ENCODE peak calls at places on chromosomes 11 and 22, in five cellular contexts. E, P, R, V and S are unnamed samples.

GRCh38 chr11:76096552-76096951 is 109.8 kb downstream of the WNT11 start:
- DNase-seq in E (no peak), P (no peak), V (no peak), R (no peak), S (no peak)

GRCh38 chr11:96149743-96150555 is 193.0 kb downstream of the MAML2 start:
- DNase-seq in V (no peak), R (no peak), P (no peak), E (no peak), S (no peak)

GRCh38 chr11:78361228-78361627 is 56.4 kb downstream of the GAB2 start:
- DNase-seq in R (no peak), P (no peak), V (no peak), E (no peak), S (no peak)

GRCh38 chr11:68692115-68692514 is 7.8 kb downstream of the GAL start:
- DNase-seq in P (no peak), E (no peak), V (peak), R (no peak), S (no peak)

GRCh38 chr11:14904745-14905103 is 12.7 kb upstream of the CYP2R1 start:
- DNase-seq in P (peak), E (peak), R (peak), V (peak), S (peak)

GRCh38 chr11:8352090-8352489 is 88.4 kb upstream of the LMO1 start:
- DNase-seq in R (no peak), E (no peak), P (no peak), V (no peak), S (no peak)

GRCh38 chr11:124460459-124460858 is 15.0 kb upstream of the OR8B8 start:
- DNase-seq in E (no peak), P (no peak), V (no peak), R (no peak), S (no peak)

GRCh38 chr22:40739723-40740122 is 60.4 kb downstream of the MCHR1 start:
- DNase-seq in V (no peak), E (no peak), R (no peak), P (no peak), S (no peak)

GRCh38 chr22:44850946-44851345 is 98.6 kb downstream of the ARHGAP8 start:
- DNase-seq in P (no peak), V (no peak), E (no peak), R (no peak), S (no peak)

GRCh38 chr11:105856954-105857353 is 165.1 kb downstream of the MSANTD4 start:
- DNase-seq in V (no peak), P (no peak), R (no peak), E (no peak), S (no peak)

GRCh38 chr22:34801221-34801620 is 264.7 kb upstream of the ISX start:
- DNase-seq in R (no peak), E (no peak), P (no peak), V (no peak), S (no peak)

GRCh38 chr11:44377914-44378321 is 68.0 kb upstream of the ALX4 start:
- DNase-seq in E (no peak), R (no peak), P (no peak), V (peak), S (no peak)

GRCh38 chr11:68340003-68340767 is 27.8 kb downstream of the LRP5 start:
- DNase-seq in P (no peak), V (no peak), E (no peak), R (no peak), S (no peak)

GRCh38 chr11:57214494-57214893 is 22.6 kb downstream of the APLNR start:
- DNase-seq in P (no peak), R (no peak), V (no peak), E (no peak), S (no peak)

GRCh38 chr11:89381094-89381493 is 110.1 kb downstream of the NOX4 start:
- DNase-seq in P (no peak), V (no peak), E (no peak), R (no peak), S (no peak)

GRCh38 chr11:28108909-28109308 is 721 bp downstream of the METTL15 start:
- DNase-seq in R (no peak), V (no peak), E (no peak), P (no peak), S (no peak)

GRCh38 chr11:28110839-28111235 is 2.6 kb downstream of the METTL15 start:
- DNase-seq in P (no peak), E (no peak), R (no peak), V (no peak), S (no peak)

GRCh38 chr11:28107331-28107725 is 628 bp downstream of the KIF18A start:
- DNase-seq in V (no peak), P (no peak), R (no peak), E (no peak), S (no peak)

GRCh38 chr11:28107726-28108618 is at the start of the genes KIF18A and METTL15:
- DNase-seq in E (peak), R (peak), V (peak), P (peak), S (peak)

DNA sequence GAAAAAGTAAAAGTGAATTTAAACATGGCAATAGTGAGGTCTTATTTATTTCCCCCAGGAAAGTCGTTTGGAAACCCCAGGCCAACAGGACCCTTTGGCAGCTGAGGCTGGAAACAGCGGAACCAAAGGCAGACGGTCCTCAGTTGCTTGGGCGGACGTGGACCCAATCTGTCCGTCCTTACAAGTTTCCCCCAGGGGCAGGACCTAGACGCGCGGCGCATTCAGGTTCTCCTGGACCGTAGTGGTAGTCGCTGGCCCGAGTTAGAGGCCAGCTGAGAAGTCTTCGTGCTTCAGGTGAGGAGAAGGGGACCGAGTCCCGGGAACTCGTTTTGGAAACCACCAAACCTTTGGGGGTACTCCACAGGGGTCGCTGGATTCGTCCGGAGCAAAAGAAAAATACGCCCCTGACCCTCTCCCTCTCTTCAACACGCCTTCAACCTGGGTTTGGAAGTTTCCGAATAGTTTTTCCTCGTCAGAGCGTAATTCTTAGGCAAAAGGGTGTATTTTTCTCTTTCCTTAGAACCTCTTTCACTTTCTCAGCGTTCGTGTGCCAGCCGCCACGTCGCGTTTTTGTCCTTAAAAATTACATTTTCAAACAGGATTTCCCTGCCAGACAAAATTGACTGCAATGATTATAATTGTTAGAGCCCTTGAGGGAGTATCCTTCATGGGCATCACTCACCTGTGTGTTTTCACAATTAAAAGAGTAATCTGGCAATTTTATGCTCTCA is 2.1 kb downstream of the METTL15 start:
- DNase-seq in V (peak), P (peak), R (peak), E (peak), S (peak)
- TF ChIP-seq POLR2A in V (no peak), P (no peak), R (peak), E (no peak), S (peak)

GRCh38 chr11:13183826-13184196 is 93.8 kb upstream of the BMAL1 start:
- DNase-seq in V (no peak), R (no peak), E (no peak), P (no peak), S (no peak)

GRCh38 chr11:13188179-13188578 is 89.4 kb upstream of the BMAL1 start:
- DNase-seq in P (no peak), V (no peak), R (no peak), E (no peak), S (no peak)

GRCh38 chr11:13184295-13184794 is 93.2 kb upstream of the BMAL1 start:
- DNase-seq in R (no peak), E (no peak), V (no peak), P (no peak), S (no peak)

DNA sequence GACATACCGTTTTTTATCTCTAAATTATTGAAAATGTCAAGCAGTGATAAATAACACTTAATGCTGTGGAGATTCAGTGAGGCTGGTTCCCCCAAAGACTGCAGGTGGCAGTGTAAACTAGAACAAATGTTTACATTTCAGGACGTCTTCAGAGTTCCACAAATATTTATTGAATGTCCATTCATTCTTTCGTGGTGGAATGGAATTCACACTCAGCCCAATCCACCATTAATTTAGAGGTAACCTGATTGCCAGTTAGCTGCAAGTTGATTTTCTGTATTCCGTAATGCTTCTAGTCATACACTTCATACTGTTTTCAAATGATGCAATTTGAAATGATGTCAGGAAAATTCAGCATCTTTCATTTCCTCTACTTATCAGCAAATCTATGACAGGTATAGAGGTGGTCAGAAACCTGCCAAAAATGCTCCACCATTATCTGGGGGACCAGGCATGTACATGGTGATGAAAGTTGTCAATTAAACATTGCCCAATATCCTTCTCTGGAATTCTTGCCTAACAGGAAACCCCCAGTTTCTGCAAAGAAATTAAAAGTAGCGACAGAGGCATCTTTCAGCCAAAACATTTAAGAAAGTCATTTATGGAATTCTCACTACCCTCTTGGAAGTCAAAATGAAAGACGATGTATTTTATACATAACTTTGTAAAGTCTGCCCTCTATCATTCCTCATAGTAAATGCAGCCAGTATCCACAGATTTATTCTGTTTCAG is 94.3 kb upstream of the BMAL1 start:
- DNase-seq in R (no peak), P (no peak), V (no peak), E (no peak), S (no peak)
- H3K4me3 ChIP-seq in R (no peak), P (peak), V (no peak), E (no peak), S (no peak)

GRCh38 chr11:84645988-84646689 is 981.0 kb downstream of the DLG2 start:
- DNase-seq in P (no peak), R (no peak), V (no peak), E (no peak), S (no peak)

GRCh38 chr11:84648413-84648812 is 978.7 kb downstream of the DLG2 start:
- DNase-seq in P (no peak), E (no peak), V (no peak), R (no peak), S (no peak)

GRCh38 chr11:84642500-84642899 is 984.6 kb downstream of the DLG2 start:
- DNase-seq in V (no peak), R (no peak), P (no peak), E (no peak), S (no peak)
- TF ChIP-seq CTCF in V (no peak), R (no peak), P (no peak), E (no peak), S (no peak)

GRCh38 chr22:43182726-43183125 is 4.2 kb downstream of the TTLL12 start:
- DNase-seq in E (no peak), P (no peak), R (no peak), V (no peak), S (no peak)

GRCh38 chr22:43183496-43184263 is 3.3 kb downstream of the TTLL12 start:
- DNase-seq in R (no peak), V (no peak), E (no peak), P (no peak), S (no peak)

GRCh38 chr22:43180670-43181069 is 6.3 kb downstream of the TTLL12 start:
- DNase-seq in P (no peak), V (no peak), E (no peak), R (no peak), S (no peak)

GRCh38 chr22:43181321-43182076 is 5.4 kb downstream of the TTLL12 start:
- DNase-seq in R (no peak), V (no peak), E (no peak), P (no peak), S (no peak)

GRCh38 chr22:43182118-43182517 is 4.8 kb downstream of the TTLL12 start:
- DNase-seq in E (no peak), V (no peak), R (no peak), P (no peak), S (no peak)
- TF ChIP-seq POLR2A in E (no peak), V (no peak), R (no peak), P (no peak), S (no peak)

GRCh38 chr11:25596701-25597100 is 735.2 kb upstream of the ANO3 start:
- DNase-seq in V (no peak), E (no peak), P (no peak), R (no peak), S (no peak)

GRCh38 chr11:25602149-25602548 is 729.8 kb upstream of the ANO3 start:
- DNase-seq in V (no peak), E (no peak), P (no peak), R (no peak), S (no peak)
- H3K4me3 ChIP-seq in V (no peak), E (no peak), P (no peak), R (no peak), S (no peak)

DNA sequence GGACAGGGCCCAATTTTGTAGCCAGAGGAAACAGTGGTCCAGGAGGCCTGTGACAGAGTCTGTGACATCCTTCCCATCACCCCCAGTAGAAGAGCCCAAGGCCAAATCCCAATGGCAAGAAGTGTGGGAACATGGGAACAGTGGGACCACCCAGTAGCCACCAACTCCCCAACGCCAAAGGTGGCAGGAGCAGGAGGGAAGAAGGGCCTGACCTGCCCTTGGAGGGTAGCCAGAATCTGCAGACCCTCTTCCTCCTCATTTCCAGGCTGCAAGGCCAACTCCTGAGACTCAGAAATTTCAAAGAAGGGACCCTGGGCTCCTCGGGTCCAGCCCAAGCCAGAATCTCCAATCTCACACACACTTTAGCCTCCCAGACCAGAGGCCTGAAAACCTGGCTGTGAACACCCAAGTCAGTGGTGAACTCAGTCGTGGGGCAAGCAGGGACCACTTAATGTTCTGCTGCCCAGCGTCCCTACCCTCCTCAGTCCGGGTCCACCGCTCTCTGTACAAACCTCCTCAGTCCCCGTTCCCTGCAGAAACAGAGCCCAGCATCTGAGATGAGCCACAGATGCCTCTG is 6.2 kb downstream of the RAB3IL1 start:
- DNase-seq in P (no peak), R (no peak), V (peak), E (no peak), S (peak)
- TF ChIP-seq CTCF in P (no peak), R (no peak), V (no peak), E (no peak), S (no peak)

DNA sequence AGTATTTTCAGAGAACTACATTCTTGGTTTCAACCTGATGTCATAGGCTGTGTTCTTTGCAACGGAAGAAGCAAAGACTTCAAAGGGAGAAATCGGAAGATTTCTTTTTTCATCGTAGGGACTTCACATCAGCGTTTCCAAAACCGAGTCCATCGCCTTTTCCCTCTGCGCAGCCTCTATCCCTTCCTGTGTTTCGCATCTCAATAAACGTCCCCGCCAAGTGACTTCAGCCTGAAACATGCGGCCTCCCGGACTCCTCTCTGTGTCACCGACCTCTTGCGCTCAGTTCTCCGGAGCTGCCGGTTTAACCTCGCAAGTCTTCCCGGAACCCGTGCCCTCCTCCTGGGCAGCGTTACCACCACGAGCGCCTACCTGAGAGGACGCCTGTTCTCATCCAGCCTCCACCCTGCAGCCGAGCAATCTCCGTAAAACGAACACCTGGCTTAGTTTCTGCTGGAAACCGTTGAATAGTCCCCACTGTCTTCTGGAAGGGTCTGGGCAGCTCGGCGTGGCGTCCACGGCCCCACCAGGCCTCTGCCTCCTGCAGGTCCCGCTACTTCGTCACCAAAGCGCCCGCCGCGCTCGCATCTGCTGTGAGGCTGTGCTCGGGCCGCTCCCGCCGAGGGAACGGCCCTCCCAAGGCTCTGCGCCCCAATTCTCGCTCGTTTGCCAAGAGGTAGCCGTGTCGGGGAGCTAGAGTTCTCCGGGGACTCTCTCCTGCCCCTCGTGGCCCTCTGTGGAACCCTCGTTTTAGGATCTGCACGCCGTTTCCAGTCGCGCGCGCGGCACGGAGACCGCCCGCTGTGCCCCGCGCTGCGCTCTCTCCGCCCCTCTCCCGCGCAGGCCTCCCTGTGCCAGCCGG is at the start of gene GLB1L3:
- DNase-seq in E (peak), V (no peak), P (no peak), R (peak), S (no peak)
- TF ChIP-seq POLR2A in E (no peak), V (no peak), P (no peak), R (no peak), S (no peak)